ENCODE peak calls at places on chromosomes 2 and 18, in five cellular contexts. D is MCF 10A, V is A549, A is HL-60, F is cardiac muscle cell. H is an unnamed sample.

GRCh38 chr2:186748354-186748753 is 54.5 kb downstream of the FAM171B start:
- DNase-seq in V (no peak), F (no peak), A (no peak), D (no peak), H (no peak)

GRCh38 chr2:200905618-200906296 is 16.6 kb downstream of the NIF3L1 start:
- DNase-seq in V (peak), F (peak), D (peak), A (no peak), H (peak)

GRCh38 chr18:63297678-63298392 is 21.7 kb downstream of the BCL2 start:
- DNase-seq in V (no peak), A (no peak), F (no peak), D (no peak), H (no peak)

GRCh38 chr2:208280933-208281332 is 14.9 kb downstream of the PIKFYVE start:
- DNase-seq in V (no peak), D (no peak), F (no peak), A (no peak), H (no peak)

GRCh38 chr18:67359868-67360838 is 156.4 kb downstream of the DSEL start:
- DNase-seq in V (peak), A (no peak), F (no peak), D (peak), H (no peak)

GRCh38 chr2:59236723-59237122 is 995.6 kb upstream of the FANCL start:
- DNase-seq in A (peak), F (no peak), D (peak), V (peak), H (no peak)

GRCh38 chr2:236001166-236001828 is 166.9 kb downstream of the GBX2 start:
- DNase-seq in F (no peak), D (no peak), V (no peak), A (no peak), H (no peak)

GRCh38 chr18:25759111-25759510 is 331.3 kb downstream of the SS18 start:
- DNase-seq in V (no peak), A (no peak), F (no peak), D (no peak), H (no peak)

GRCh38 chr2:234497592-234498023 is 727 bp upstream of the ARL4C start:
- DNase-seq in A (no peak), F (no peak), V (no peak), D (no peak), H (peak)

GRCh38 chr2:234495801-234496441 is 960 bp downstream of the ARL4C start:
- DNase-seq in D (peak), F (peak), A (no peak), V (peak), H (no peak)

GRCh38 chr2:234496442-234496834 is 443 bp downstream of the ARL4C start:
- DNase-seq in V (no peak), D (peak), A (no peak), F (no peak), H (peak)

GRCh38 chr2:234495076-234495800 is 1.6 kb downstream of the ARL4C start:
- DNase-seq in A (no peak), D (no peak), V (peak), F (no peak), H (peak)

DNA sequence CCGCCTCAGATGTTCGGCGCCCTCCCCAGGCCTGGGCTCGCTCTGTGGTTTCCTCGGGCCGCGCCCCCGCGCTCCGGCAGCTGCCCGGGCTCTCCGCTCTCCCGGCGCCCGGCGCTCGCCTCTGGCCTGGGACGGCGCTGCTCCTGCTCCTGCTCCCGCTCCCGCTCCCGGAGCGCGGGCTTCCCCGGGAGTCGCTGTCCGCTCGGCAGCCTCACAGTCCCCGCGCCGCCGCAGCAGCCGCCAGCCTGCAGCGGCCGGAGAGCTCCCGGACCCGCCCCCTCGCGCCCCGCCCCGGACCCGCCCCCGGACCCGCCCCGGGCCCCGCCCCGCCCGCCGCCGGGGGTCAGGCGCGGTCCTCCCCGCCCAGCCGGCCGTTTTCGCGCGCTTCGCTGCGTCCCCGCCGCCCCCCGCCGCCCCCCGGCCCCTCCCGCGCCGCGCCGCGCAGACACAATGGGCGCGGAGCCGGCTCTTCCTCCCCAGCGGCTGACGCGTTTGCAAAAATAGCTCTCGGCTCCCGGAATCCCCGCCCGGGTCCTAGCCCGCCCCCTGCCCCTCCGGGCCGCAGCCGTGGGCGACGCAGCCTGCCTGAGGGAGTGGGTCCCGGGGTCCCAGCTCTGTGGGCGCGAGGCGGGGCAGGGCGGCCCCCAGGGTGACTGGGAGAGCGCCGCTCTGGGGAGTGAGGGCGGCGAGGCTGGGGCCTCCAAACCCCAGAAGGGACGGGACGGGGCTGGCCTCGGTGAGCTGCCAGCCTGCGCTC is at the start of gene ARL4C:
- DNase-seq in D (peak), F (peak), A (no peak), V (peak), H (peak)
- TF ChIP-seq CTCF in D (no peak), F (no peak), A (no peak), V (no peak), H (no peak)

DNA sequence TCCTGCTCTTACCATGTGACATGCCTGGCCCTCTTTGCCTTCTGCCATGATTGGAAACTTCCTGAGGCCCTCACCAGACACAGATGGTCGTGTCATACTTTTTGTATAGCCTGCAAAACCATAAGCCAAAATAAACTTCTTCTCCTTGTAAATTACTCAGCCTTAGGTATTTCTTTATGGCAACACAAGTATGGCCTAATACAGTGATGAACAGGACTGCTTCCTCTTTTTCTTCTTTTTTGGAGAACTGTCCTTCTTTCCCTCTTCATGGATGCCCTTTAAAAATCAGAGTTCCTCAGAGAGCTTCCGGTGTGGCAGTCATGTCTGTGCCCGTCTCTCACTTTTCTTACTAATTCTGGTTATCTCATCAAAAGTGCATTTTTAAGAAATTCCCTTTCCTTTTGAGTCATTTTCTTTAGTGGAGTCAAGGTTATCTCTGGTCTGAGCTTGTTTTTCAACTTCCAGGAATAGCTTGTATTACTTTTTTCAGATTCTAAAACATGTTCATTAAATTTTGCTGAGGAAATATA is 9.2 kb upstream of the IL1A start:
- DNase-seq in A (peak), F (no peak), D (no peak), V (no peak), H (no peak)
- TF ChIP-seq CTCF in A (no peak), F (no peak), D (no peak), V (no peak), H (no peak)

DNA sequence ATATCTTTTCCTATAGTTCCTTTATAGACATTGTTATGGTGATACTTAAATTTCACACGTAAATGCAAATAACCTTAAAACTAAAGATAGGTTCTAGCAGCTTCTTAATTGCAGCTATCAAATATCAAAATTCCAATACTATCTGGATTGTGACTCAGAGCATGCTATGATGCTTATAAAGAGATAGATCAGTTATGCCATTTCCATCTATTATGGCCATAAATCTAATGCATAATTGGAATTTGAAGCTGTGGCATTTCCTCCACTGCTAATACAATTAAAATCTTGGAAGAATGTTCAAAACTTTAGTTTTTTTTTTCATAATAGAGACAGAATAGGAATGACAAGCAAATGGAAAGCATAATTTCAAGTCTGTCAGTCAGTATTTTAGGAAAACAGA is 220.8 kb upstream of the GALNT5 start:
- DNase-seq in A (no peak), F (no peak), D (no peak), V (no peak), H (no peak)
- TF ChIP-seq CTCF in A (no peak), F (no peak), D (no peak), V (no peak), H (no peak)

DNA sequence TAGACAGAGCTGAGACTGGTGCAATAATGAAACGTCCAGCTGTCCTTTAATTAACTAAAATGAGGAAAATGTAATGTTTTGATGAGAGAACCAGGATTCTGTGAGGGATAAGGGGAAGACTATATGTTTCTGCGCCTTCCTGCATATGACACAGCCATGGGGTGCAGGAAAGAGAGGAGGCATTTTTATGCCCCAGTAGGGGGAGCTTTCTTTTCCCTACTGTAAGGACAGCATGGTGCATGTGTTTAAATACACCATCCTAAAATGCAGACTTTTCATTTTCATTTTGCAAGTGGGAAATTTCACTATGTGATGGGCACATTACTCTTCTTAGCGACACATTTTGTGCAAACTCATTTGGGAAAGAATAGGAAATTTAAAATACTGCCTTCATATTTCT is 446.1 kb downstream of the ARHGAP15 start:
- DNase-seq in D (peak), A (no peak), F (peak), V (peak), H (no peak)
- TF ChIP-seq CTCF in D (peak), A (no peak), F (peak), V (peak), H (peak)

DNA sequence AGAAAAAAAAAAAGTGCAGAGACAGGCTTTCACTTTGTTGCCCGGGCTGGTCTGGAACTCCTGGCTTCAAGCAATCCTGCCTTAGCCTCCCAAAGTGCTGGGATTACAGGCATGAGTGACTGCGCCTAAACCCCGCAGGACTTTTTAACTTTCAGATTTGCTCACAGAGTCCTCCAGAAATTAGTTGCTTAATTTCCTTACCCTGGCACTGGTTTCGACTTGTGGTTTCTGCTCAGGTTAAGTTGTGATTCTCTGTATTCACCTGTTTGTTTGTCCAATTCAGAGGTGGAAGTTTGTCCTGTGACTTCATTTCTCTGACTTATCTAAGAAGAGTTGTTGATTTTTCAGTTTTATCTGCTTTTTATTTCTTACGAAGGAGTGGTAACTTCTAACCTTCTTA is 238.1 kb downstream of the TMEM182 start:
- DNase-seq in V (no peak), F (no peak), D (no peak), A (no peak), H (no peak)
- TF ChIP-seq CTCF in V (no peak), F (no peak), D (no peak), A (no peak), H (no peak)

GRCh38 chr2:65067806-65068553 is 11.8 kb downstream of the CEP68 start:
- DNase-seq in D (no peak), F (no peak), A (no peak), V (no peak), H (no peak)

GRCh38 chr2:65063426-65063825 is 7.2 kb downstream of the CEP68 start:
- DNase-seq in V (no peak), F (no peak), D (no peak), A (no peak), H (no peak)

GRCh38 chr2:65061910-65062339 is 5.7 kb downstream of the CEP68 start:
- DNase-seq in V (no peak), F (no peak), A (no peak), D (no peak), H (no peak)

GRCh38 chr2:65062843-65063242 is 6.6 kb downstream of the CEP68 start:
- DNase-seq in V (no peak), A (no peak), D (no peak), F (no peak), H (no peak)

GRCh38 chr2:65064728-65065552 is 8.7 kb downstream of the CEP68 start:
- DNase-seq in F (peak), A (peak), D (peak), V (peak), H (no peak)
- TF ChIP-seq CTCF in F (peak), A (peak), D (peak), V (peak), H (peak)